ENCODE peak calls at places on chromosome 5, in nine cellular contexts. D, S, V, C, N, Y, W, J and A are unnamed samples.

GRCh38 chr5:80919678-80920196 is 40.4 kb upstream of the RASGRF2 start:
- DNase-seq in D (no peak), S (peak), V (no peak), C (no peak), N (no peak), Y (no peak), W (no peak), J (no peak), A (no peak)

GRCh38 chr5:174990909-174991308 is 266.5 kb downstream of the MSX2 start:
- DNase-seq in D (no peak), S (no peak), V (no peak), C (no peak), N (no peak), Y (no peak), W (no peak), J (no peak), A (no peak)

GRCh38 chr5:9869616-9870288 is 239.6 kb upstream of the TAS2R1 start:
- DNase-seq in D (peak), S (peak), V (no peak), C (no peak), N (no peak), Y (no peak), W (no peak), J (no peak), A (no peak)

GRCh38 chr5:78757269-78758053 is 108.9 kb upstream of the LHFPL2 start:
- DNase-seq in D (peak), S (peak), V (no peak), C (no peak), N (no peak), Y (no peak), W (no peak), J (no peak), A (no peak)

GRCh38 chr5:61916621-61917620 is 389.1 kb upstream of the KIF2A start:
- DNase-seq in D (no peak), S (peak), V (no peak), C (no peak), N (no peak), Y (no peak), W (no peak), J (no peak), A (no peak)

GRCh38 chr5:137192293-137192743 is 306.8 kb downstream of the SPOCK1 start:
- DNase-seq in D (no peak), S (no peak), V (no peak), C (no peak), N (no peak), Y (no peak), W (no peak), J (no peak), A (no peak)

GRCh38 chr5:60538955-60539866 is 160.8 kb downstream of the DEPDC1B start:
- DNase-seq in D (no peak), S (no peak), V (no peak), C (no peak), N (no peak), Y (no peak), W (no peak), J (no peak), A (no peak)

GRCh38 chr5:377326-377981 is 55.9 kb downstream of the AHRR start:
- DNase-seq in D (no peak), S (no peak), V (no peak), C (no peak), N (no peak), Y (peak), W (no peak), J (no peak), A (no peak)

GRCh38 chr5:81121836-81122235 is 111.3 kb upstream of the CKMT2 start:
- DNase-seq in D (no peak), S (peak), V (no peak), C (no peak), N (no peak), Y (no peak), W (no peak), J (no peak), A (no peak)

GRCh38 chr5:149301744-149302380 is 30.2 kb downstream of the AFAP1L1 start:
- DNase-seq in D (no peak), S (peak), V (no peak), C (no peak), N (no peak), Y (no peak), W (no peak), J (no peak), A (no peak)

GRCh38 chr5:125198270-125198974 is 452.0 kb upstream of the ZNF608 start:
- DNase-seq in D (peak), S (peak), V (peak), C (peak), N (no peak), Y (peak), W (peak), J (no peak), A (no peak)

GRCh38 chr5:15326471-15326870 is 173.5 kb upstream of the FBXL7 start:
- DNase-seq in D (no peak), S (peak), V (no peak), C (no peak), N (no peak), Y (no peak), W (no peak), J (no peak), A (no peak)

GRCh38 chr5:14252793-14253192 is 109.7 kb downstream of the TRIO start:
- DNase-seq in D (no peak), S (no peak), V (no peak), C (no peak), N (no peak), Y (no peak), W (no peak), J (no peak), A (no peak)

GRCh38 chr5:2038337-2039179 is 155.8 kb upstream of the IRX4 start:
- DNase-seq in D (no peak), S (peak), V (peak), C (peak), N (peak), Y (peak), W (peak), J (peak), A (peak)

GRCh38 chr5:65394078-65394477 is 87.6 kb downstream of the ADAMTS6 start:
- DNase-seq in D (peak), S (peak), V (no peak), C (no peak), N (no peak), Y (no peak), W (no peak), J (no peak), A (no peak)

GRCh38 chr5:172452398-172453205 is 1.7 kb downstream of the SH3PXD2B start:
- DNase-seq in D (no peak), S (peak), V (no peak), C (no peak), N (no peak), Y (no peak), W (no peak), J (no peak), A (no peak)

GRCh38 chr5:1961952-1962595 is 79.3 kb upstream of the IRX4 start:
- DNase-seq in D (no peak), S (no peak), V (no peak), C (no peak), N (no peak), Y (peak), W (no peak), J (no peak), A (no peak)

GRCh38 chr5:180111273-180111695 is 39.7 kb upstream of the RNF130 start:
- DNase-seq in D (no peak), S (no peak), V (no peak), C (no peak), N (no peak), Y (no peak), W (no peak), J (no peak), A (no peak)

GRCh38 chr5:180910735-180911134 is 11.8 kb downstream of the BTNL8 start:
- DNase-seq in D (no peak), S (no peak), V (no peak), C (no peak), N (no peak), Y (no peak), W (no peak), J (no peak), A (no peak)

GRCh38 chr5:168710706-168711105 is 131.5 kb upstream of the PANK3 start:
- DNase-seq in D (no peak), S (no peak), V (no peak), C (no peak), N (no peak), Y (no peak), W (no peak), J (no peak), A (no peak)

GRCh38 chr5:100479079-100479688 is 56.0 kb upstream of the FAM174A start:
- DNase-seq in D (no peak), S (peak), V (no peak), C (peak), N (peak), Y (no peak), W (no peak), J (no peak), A (peak)

GRCh38 chr5:154189819-154190651 is 498 bp upstream of the GALNT10 start:
- DNase-seq in D (peak), S (peak), V (peak), C (peak), N (peak), Y (peak), W (peak), J (peak), A (peak)

GRCh38 chr5:123371575-123372179 is 51.5 kb downstream of the CEP120 start:
- DNase-seq in D (no peak), S (peak), V (peak), C (peak), N (peak), Y (no peak), W (peak), J (peak), A (peak)